ENCODE peak calls at places on chromosomes 3 and 15, in five cellular contexts. I is T-cell, X is heart right ventricle, R is prostate gland, Z is DMS79. S is an unnamed sample.

GRCh38 chr3:69086133-69086722 is 1.5 kb downstream of the ARL6IP5 start:
- DNase-seq in X (peak; percentile 86), I (peak; percentile 33), R (peak; percentile 95), Z (peak; percentile 26), S (peak; percentile 92)

GRCh38 chr15:72790302-72790955 is 6.9 kb upstream of the ADPGK start:
- DNase-seq in Z (no peak), X (no peak), I (no peak), R (no peak), S (no peak)

GRCh38 chr3:94019659-94020058 is 8.7 kb downstream of the STX19 start:
- DNase-seq in R (no peak), Z (no peak), I (no peak), X (no peak), S (no peak)

GRCh38 chr3:62662680-62663079 is 212.5 kb downstream of the CADPS start:
- DNase-seq in I (no peak), X (no peak), R (no peak), Z (no peak), S (no peak)

GRCh38 chr3:133753107-133753778 is 7.0 kb downstream of the TF start:
- DNase-seq in R (no peak), I (no peak), X (no peak), Z (no peak), S (no peak)

GRCh38 chr3:140719841-140720240 is 42.0 kb downstream of the TRIM42 start:
- DNase-seq in R (no peak), X (no peak), I (no peak), Z (no peak), S (no peak)

GRCh38 chr3:71033681-71034220 is 549.8 kb downstream of the FOXP1 start:
- DNase-seq in X (no peak), Z (no peak), R (no peak), I (no peak), S (no peak)

GRCh38 chr3:106296111-106296510 is 427.3 kb upstream of the CBLB start:
- DNase-seq in X (no peak), I (no peak), Z (no peak), R (no peak), S (no peak)

GRCh38 chr3:129664040-129664646 is 57.7 kb upstream of the PLXND1 start:
- DNase-seq in I (no peak), R (no peak), X (no peak), Z (no peak), S (no peak)

GRCh38 chr15:66955001-66955516 is 110.3 kb upstream of the SMAD3 start:
- DNase-seq in X (no peak), I (no peak), Z (no peak), R (no peak), S (no peak)

GRCh38 chr15:94620632-94621031 is 389.3 kb downstream of the MCTP2 start:
- DNase-seq in X (no peak), R (no peak), I (no peak), Z (no peak), S (no peak)

GRCh38 chr3:165775824-165776223 is 61.4 kb downstream of the BCHE start:
- DNase-seq in Z (no peak), R (no peak), X (no peak), I (no peak), S (no peak)

GRCh38 chr3:127784865-127785710 is 37.2 kb downstream of the MGLL start:
- DNase-seq in X (no peak), Z (peak; percentile 74), R (no peak), I (no peak), S (no peak)

GRCh38 chr15:31280037-31280830 is 46.4 kb upstream of the KLF13 start:
- DNase-seq in R (peak; percentile 3), I (no peak), X (peak; percentile 11), Z (peak; percentile 44), S (no peak)

GRCh38 chr15:44471885-44472284 is 44.5 kb downstream of the CTDSPL2 start:
- DNase-seq in I (no peak), Z (no peak), X (no peak), R (no peak), S (no peak)

GRCh38 chr15:74123131-74123429 is 7.3 kb upstream of the ISLR2 start:
- DNase-seq in X (no peak), I (no peak), Z (no peak), R (no peak), S (no peak)

GRCh38 chr3:11803977-11804903 is 42.4 kb downstream of the TAMM41 start:
- DNase-seq in I (no peak), R (peak; percentile 25), Z (no peak), X (peak; percentile 16), S (peak; percentile 34)

GRCh38 chr3:188389711-188390346 is 235.9 kb downstream of the LPP start:
- DNase-seq in Z (no peak), X (peak; percentile 56), I (peak; percentile 12), R (peak; percentile 57), S (peak; percentile 36)

GRCh38 chr3:55455915-55456314 is 31.2 kb downstream of the WNT5A start:
- DNase-seq in X (no peak), I (no peak), Z (no peak), R (no peak), S (no peak)

GRCh38 chr3:127763816-127764215 is 58.5 kb downstream of the MGLL start:
- DNase-seq in R (no peak), I (no peak), X (no peak), Z (no peak), S (no peak)

GRCh38 chr3:152296382-152296781 is 27.7 kb downstream of the MBNL1 start:
- DNase-seq in Z (no peak), R (no peak), X (no peak), I (no peak), S (no peak)

GRCh38 chr3:150421256-150421655 is 13.2 kb downstream of the TSC22D2 start:
- DNase-seq in X (no peak), R (no peak), Z (peak; percentile 43), I (no peak), S (no peak)

GRCh38 chr15:73210630-73211029 is 158.1 kb downstream of the HCN4 start:
- DNase-seq in R (no peak), X (no peak), Z (no peak), I (no peak), S (no peak)

GRCh38 chr3:197613187-197613586 is 57.4 kb upstream of the BDH1 start:
- DNase-seq in Z (no peak), I (peak; percentile 22), X (no peak), R (no peak), S (no peak)

GRCh38 chr3:56254835-56255234 is 213.4 kb downstream of the ERC2 start:
- DNase-seq in Z (no peak), R (no peak), X (no peak), I (no peak), S (no peak)

GRCh38 chr3:117622130-117622841 is 912.7 kb downstream of the TUSC7 start:
- DNase-seq in X (no peak), Z (peak; percentile 51), I (no peak), R (no peak), S (no peak)

GRCh38 chr3:108489776-108490175 is 20.6 kb downstream of the MYH15 start:
- DNase-seq in X (peak; percentile 15), I (peak; percentile 3), Z (peak; percentile 19), R (peak; percentile 33), S (no peak)

GRCh38 chr15:44194397-44195150 is 497 bp downstream of the FRMD5 start:
- DNase-seq in R (no peak), Z (peak; percentile 26), X (peak; percentile 6), I (peak; percentile 13), S (peak; percentile 35)

GRCh38 chr3:149120051-149120972 is 9.1 kb upstream of the HPS3 start:
- DNase-seq in Z (peak; percentile 10), R (peak; percentile 23), I (no peak), X (peak; percentile 29), S (no peak)

GRCh38 chr3:151290673-151291072 is 12.3 kb upstream of the P2RY14 start:
- DNase-seq in I (no peak), X (no peak), R (no peak), Z (no peak), S (no peak)

GRCh38 chr15:69400850-69401249 is 13.3 kb upstream of the KIF23 start:
- DNase-seq in X (no peak), I (no peak), Z (no peak), R (no peak), S (no peak)

GRCh38 chr3:126347543-126348161 is 9.6 kb downstream of the KLF15 start:
- DNase-seq in I (no peak), X (peak; percentile 1), Z (no peak), R (no peak), S (no peak)

GRCh38 chr3:34005886-34006285 is 207.5 kb downstream of the PDCD6IP start:
- DNase-seq in Z (no peak), X (no peak), I (no peak), R (no peak), S (no peak)

GRCh38 chr15:49435201-49435600 is 12.2 kb downstream of the FGF7 start:
- DNase-seq in Z (no peak), X (no peak), R (no peak), I (no peak), S (no peak)

GRCh38 chr15:72203507-72203837 is 5.9 kb upstream of the GRAMD2A start:
- DNase-seq in I (no peak), R (peak; percentile 88), Z (peak; percentile 50), X (peak; percentile 84), S (peak; percentile 82)

GRCh38 chr3:16427309-16427965 is 86.1 kb downstream of the RFTN1 start:
- DNase-seq in X (peak; percentile 55), Z (no peak), R (no peak), I (no peak), S (peak; percentile 41)

GRCh38 chr15:74896316-74896715 is 6.5 kb downstream of the MPI start:
- DNase-seq in I (no peak), R (no peak), Z (no peak), X (no peak), S (no peak)

GRCh38 chr15:85702321-85703230 is 92.1 kb downstream of the KLHL25 start:
- DNase-seq in Z (no peak), R (no peak), X (no peak), I (no peak), S (no peak)

GRCh38 chr15:80777137-80777536 is 2.0 kb upstream of the CEMIP start:
- DNase-seq in R (peak; percentile 88), I (no peak), Z (no peak), X (peak; percentile 27), S (peak; percentile 58)